ENCODE peak calls at places on chromosomes 7 and 10, in seven cellular contexts. One of them, this sample, is unnamed.

GRCh38 chr7:114416089-114416990 is 1.7 kb downstream of the FOXP2 start:
- DNase-seq in HepG2: no peak
- DNase-seq in GM12878: no peak
- DNase-seq in K562: no peak
- DNase-seq in SK-N-SH: no peak
- DNase-seq in H1: no peak
- DNase-seq in HCT116: no peak
- DNase-seq in this sample: no peak

GRCh38 chr7:112699725-112700513 is 90.3 kb downstream of the TMEM168 start:
- DNase-seq in SK-N-SH: no peak
- DNase-seq in H1: no peak
- DNase-seq in HCT116: no peak
- DNase-seq in GM12878: no peak
- DNase-seq in HepG2: no peak
- DNase-seq in K562: no peak
- DNase-seq in this sample: no peak

GRCh38 chr7:15764986-15765385 is 78.5 kb upstream of the MEOX2 start:
- DNase-seq in HepG2: no peak
- DNase-seq in SK-N-SH: no peak
- DNase-seq in GM12878: no peak
- DNase-seq in HCT116: no peak
- DNase-seq in K562: no peak
- DNase-seq in H1: no peak
- DNase-seq in this sample: no peak

GRCh38 chr10:35448687-35449662 is 112.7 kb downstream of the CCNY start:
- DNase-seq in HepG2: peak; percentile 81
- DNase-seq in HCT116: no peak
- DNase-seq in H1: no peak
- DNase-seq in K562: peak; percentile 47
- DNase-seq in GM12878: no peak
- DNase-seq in SK-N-SH: no peak
- DNase-seq in this sample: no peak

GRCh38 chr10:58919927-58920654 is 256.4 kb upstream of the PHYHIPL start:
- DNase-seq in HepG2: peak; percentile 12
- DNase-seq in K562: no peak
- DNase-seq in GM12878: no peak
- DNase-seq in HCT116: peak; percentile 94
- DNase-seq in SK-N-SH: no peak
- DNase-seq in H1: no peak
- DNase-seq in this sample: no peak

GRCh38 chr10:124332426-124332825 is 86.3 kb downstream of the OAT start:
- DNase-seq in K562: no peak
- DNase-seq in SK-N-SH: no peak
- DNase-seq in H1: no peak
- DNase-seq in HepG2: no peak
- DNase-seq in HCT116: no peak
- DNase-seq in GM12878: no peak
- DNase-seq in this sample: no peak

GRCh38 chr7:39526676-39527075 is 39.5 kb upstream of the YAE1 start:
- DNase-seq in K562: no peak
- DNase-seq in GM12878: no peak
- DNase-seq in H1: no peak
- DNase-seq in SK-N-SH: no peak
- DNase-seq in HCT116: no peak
- DNase-seq in HepG2: no peak
- DNase-seq in this sample: no peak

GRCh38 chr10:123578721-123579120 is 87.4 kb upstream of the GPR26 start:
- DNase-seq in HCT116: no peak
- DNase-seq in HepG2: no peak
- DNase-seq in K562: no peak
- DNase-seq in SK-N-SH: no peak
- DNase-seq in H1: no peak
- DNase-seq in GM12878: no peak
- DNase-seq in this sample: no peak

GRCh38 chr10:125449571-125449970 is 233.4 kb downstream of the TEX36 start:
- DNase-seq in HepG2: no peak
- DNase-seq in GM12878: no peak
- DNase-seq in K562: no peak
- DNase-seq in SK-N-SH: no peak
- DNase-seq in HCT116: no peak
- DNase-seq in H1: no peak
- DNase-seq in this sample: no peak

GRCh38 chr10:122516733-122517132 is 43.8 kb upstream of the DMBT1 start:
- DNase-seq in HCT116: no peak
- DNase-seq in H1: no peak
- DNase-seq in K562: no peak
- DNase-seq in SK-N-SH: no peak
- DNase-seq in HepG2: no peak
- DNase-seq in GM12878: no peak
- DNase-seq in this sample: no peak

GRCh38 chr7:157827045-157827862 is 490.4 kb downstream of the DNAJB6 start:
- DNase-seq in HCT116: no peak
- DNase-seq in K562: no peak
- DNase-seq in HepG2: no peak
- DNase-seq in SK-N-SH: no peak
- DNase-seq in GM12878: no peak
- DNase-seq in H1: no peak
- DNase-seq in this sample: no peak

GRCh38 chr10:105952153-105952552 is 1212.4 kb downstream of the SORCS1 start:
- DNase-seq in GM12878: peak; percentile 59
- DNase-seq in HepG2: no peak
- DNase-seq in K562: no peak
- DNase-seq in SK-N-SH: no peak
- DNase-seq in H1: peak; percentile 27
- DNase-seq in HCT116: no peak
- DNase-seq in this sample: no peak

GRCh38 chr7:139099181-139099947 is 10.2 kb downstream of the ZC3HAV1 start:
- DNase-seq in HCT116: no peak
- DNase-seq in K562: no peak
- DNase-seq in SK-N-SH: no peak
- DNase-seq in H1: no peak
- DNase-seq in GM12878: no peak
- DNase-seq in HepG2: no peak
- DNase-seq in this sample: no peak

GRCh38 chr7:91344911-91345310 is 80.7 kb downstream of the FZD1 start:
- DNase-seq in K562: no peak
- DNase-seq in HepG2: no peak
- DNase-seq in SK-N-SH: no peak
- DNase-seq in HCT116: no peak
- DNase-seq in H1: no peak
- DNase-seq in GM12878: no peak
- DNase-seq in this sample: no peak

GRCh38 chr7:155194531-155195140 is 103.0 kb upstream of the INSIG1 start:
- DNase-seq in K562: no peak
- DNase-seq in SK-N-SH: no peak
- DNase-seq in GM12878: no peak
- DNase-seq in HCT116: no peak
- DNase-seq in H1: no peak
- DNase-seq in HepG2: no peak
- DNase-seq in this sample: no peak

GRCh38 chr10:21524526-21525366 is 736 bp downstream of the SKIDA1 start:
- DNase-seq in H1: no peak
- DNase-seq in GM12878: no peak
- DNase-seq in SK-N-SH: no peak
- DNase-seq in HepG2: peak; percentile 61
- DNase-seq in HCT116: no peak
- DNase-seq in K562: no peak
- DNase-seq in this sample: peak; percentile 1

GRCh38 chr7:5694221-5694754 is 87.2 kb downstream of the RNF216 start:
- DNase-seq in SK-N-SH: no peak
- DNase-seq in HCT116: no peak
- DNase-seq in HepG2: no peak
- DNase-seq in K562: no peak
- DNase-seq in H1: no peak
- DNase-seq in GM12878: no peak
- DNase-seq in this sample: no peak

GRCh38 chr10:21336476-21337170 is 188.9 kb downstream of the SKIDA1 start:
- DNase-seq in HepG2: peak; percentile 92
- DNase-seq in GM12878: no peak
- DNase-seq in SK-N-SH: no peak
- DNase-seq in K562: peak; percentile 84
- DNase-seq in H1: peak; percentile 56
- DNase-seq in HCT116: peak; percentile 84
- DNase-seq in this sample: no peak

GRCh38 chr7:130838738-130839137 is 104.7 kb upstream of the KLF14 start:
- DNase-seq in GM12878: peak; percentile 15
- DNase-seq in HCT116: peak; percentile 91
- DNase-seq in SK-N-SH: no peak
- DNase-seq in HepG2: no peak
- DNase-seq in K562: no peak
- DNase-seq in H1: no peak
- DNase-seq in this sample: no peak

GRCh38 chr10:123859651-123860045 is 32.0 kb downstream of the CPXM2 start:
- DNase-seq in HepG2: no peak
- DNase-seq in SK-N-SH: no peak
- DNase-seq in H1: no peak
- DNase-seq in HCT116: no peak
- DNase-seq in K562: no peak
- DNase-seq in GM12878: no peak
- DNase-seq in this sample: no peak

GRCh38 chr7:32223071-32223650 is 153.0 kb upstream of the PDE1C start:
- DNase-seq in HCT116: no peak
- DNase-seq in K562: no peak
- DNase-seq in HepG2: no peak
- DNase-seq in GM12878: no peak
- DNase-seq in SK-N-SH: no peak
- DNase-seq in H1: no peak
- DNase-seq in this sample: no peak

GRCh38 chr10:103470755-103471653 is 8.0 kb downstream of the CALHM3 start:
- DNase-seq in HCT116: no peak
- DNase-seq in GM12878: peak; percentile 95
- DNase-seq in SK-N-SH: no peak
- DNase-seq in H1: no peak
- DNase-seq in HepG2: no peak
- DNase-seq in K562: peak; percentile 77
- DNase-seq in this sample: no peak

GRCh38 chr10:13390604-13391522 is 42.8 kb upstream of the SEPHS1 start:
- DNase-seq in HepG2: no peak
- DNase-seq in GM12878: no peak
- DNase-seq in K562: peak; percentile 57
- DNase-seq in SK-N-SH: peak; percentile 21
- DNase-seq in H1: no peak
- DNase-seq in HCT116: no peak
- DNase-seq in this sample: no peak

GRCh38 chr10:108358912-108359311 is 1194.4 kb upstream of the SORCS1 start:
- DNase-seq in HCT116: no peak
- DNase-seq in GM12878: peak; percentile 13
- DNase-seq in HepG2: peak; percentile 2
- DNase-seq in SK-N-SH: peak; percentile 4
- DNase-seq in K562: no peak
- DNase-seq in H1: no peak
- DNase-seq in this sample: no peak

GRCh38 chr10:64113796-64114195 is 592.6 kb downstream of the REEP3 start:
- DNase-seq in H1: no peak
- DNase-seq in GM12878: no peak
- DNase-seq in SK-N-SH: no peak
- DNase-seq in HCT116: no peak
- DNase-seq in K562: no peak
- DNase-seq in HepG2: no peak
- DNase-seq in this sample: no peak

GRCh38 chr7:67566101-67566500 is 569.5 kb downstream of the TYW1 start:
- DNase-seq in SK-N-SH: no peak
- DNase-seq in K562: no peak
- DNase-seq in GM12878: no peak
- DNase-seq in HepG2: no peak
- DNase-seq in H1: no peak
- DNase-seq in HCT116: no peak
- DNase-seq in this sample: no peak

GRCh38 chr10:78861456-78862327 is 207.1 kb upstream of the ZMIZ1 start:
- DNase-seq in K562: no peak
- DNase-seq in HCT116: no peak
- DNase-seq in HepG2: no peak
- DNase-seq in H1: no peak
- DNase-seq in SK-N-SH: peak; percentile 58
- DNase-seq in GM12878: no peak
- DNase-seq in this sample: no peak

GRCh38 chr10:6953131-6953834 is 373.2 kb upstream of the PRKCQ start:
- DNase-seq in HepG2: no peak
- DNase-seq in HCT116: no peak
- DNase-seq in GM12878: no peak
- DNase-seq in H1: no peak
- DNase-seq in K562: no peak
- DNase-seq in SK-N-SH: no peak
- DNase-seq in this sample: no peak

GRCh38 chr7:4057289-4057616 is 624.8 kb upstream of the FOXK1 start:
- DNase-seq in HCT116: no peak
- DNase-seq in H1: no peak
- DNase-seq in K562: no peak
- DNase-seq in SK-N-SH: no peak
- DNase-seq in HepG2: no peak
- DNase-seq in GM12878: no peak
- DNase-seq in this sample: no peak

GRCh38 chr7:82818091-82818620 is 344.5 kb downstream of the PCLO start:
- DNase-seq in K562: no peak
- DNase-seq in H1: no peak
- DNase-seq in HepG2: no peak
- DNase-seq in HCT116: no peak
- DNase-seq in GM12878: no peak
- DNase-seq in SK-N-SH: no peak
- DNase-seq in this sample: no peak

GRCh38 chr10:131814567-131815290 is 86.1 kb upstream of the PPP2R2D start:
- DNase-seq in H1: no peak
- DNase-seq in GM12878: no peak
- DNase-seq in K562: no peak
- DNase-seq in HepG2: peak; percentile 24
- DNase-seq in SK-N-SH: no peak
- DNase-seq in HCT116: no peak
- DNase-seq in this sample: no peak
- TF ChIP-seq JUND in H1: no peak
- TF ChIP-seq JUND in GM12878: no peak
- TF ChIP-seq JUND in K562: no peak
- TF ChIP-seq JUND in HepG2: no peak
- TF ChIP-seq JUND in SK-N-SH: no peak
- TF ChIP-seq JUND in HCT116: no peak
- TF ChIP-seq JUND in this sample: no peak

GRCh38 chr10:74640134-74640533 is 186.3 kb upstream of the KAT6B start:
- DNase-seq in SK-N-SH: no peak
- DNase-seq in HepG2: no peak
- DNase-seq in K562: no peak
- DNase-seq in GM12878: peak; percentile 31
- DNase-seq in H1: peak; percentile 2
- DNase-seq in HCT116: no peak
- DNase-seq in this sample: peak; percentile 30
- TF ChIP-seq JUND in SK-N-SH: no peak
- TF ChIP-seq JUND in HepG2: no peak
- TF ChIP-seq JUND in K562: no peak
- TF ChIP-seq JUND in GM12878: no peak
- TF ChIP-seq JUND in H1: no peak
- TF ChIP-seq JUND in HCT116: no peak
- TF ChIP-seq JUND in this sample: no peak

GRCh38 chr7:48035301-48035966 is at the start of gene C7orf57:
- DNase-seq in H1: peak; percentile 54
- DNase-seq in HepG2: peak; percentile 54
- DNase-seq in K562: peak; percentile 11
- DNase-seq in SK-N-SH: peak; percentile 99
- DNase-seq in GM12878: no peak
- DNase-seq in HCT116: peak; percentile 26
- DNase-seq in this sample: no peak
- TF ChIP-seq JUND in H1: no peak
- TF ChIP-seq JUND in HepG2: no peak
- TF ChIP-seq JUND in K562: no peak
- TF ChIP-seq JUND in SK-N-SH: no peak
- TF ChIP-seq JUND in GM12878: no peak
- TF ChIP-seq JUND in HCT116: no peak
- TF ChIP-seq JUND in this sample: no peak

GRCh38 chr7:116967254-116967922 is 14.1 kb downstream of the ST7 start:
- DNase-seq in HCT116: no peak
- DNase-seq in K562: no peak
- DNase-seq in H1: no peak
- DNase-seq in HepG2: no peak
- DNase-seq in SK-N-SH: no peak
- DNase-seq in GM12878: no peak
- DNase-seq in this sample: no peak
- TF ChIP-seq JUND in HCT116: no peak
- TF ChIP-seq JUND in K562: no peak
- TF ChIP-seq JUND in H1: no peak
- TF ChIP-seq JUND in HepG2: no peak
- TF ChIP-seq JUND in SK-N-SH: no peak
- TF ChIP-seq JUND in GM12878: no peak
- TF ChIP-seq JUND in this sample: no peak